ENCODE peak calls at places on chromosomes 2 and 18, in six cellular contexts. P, H, E, M, J and F are unnamed samples.

GRCh38 chr2:81658227-81658626 is 1353.7 kb upstream of the LRRTM1 start:
- DNase-seq in P (peak), H (no peak), E (no peak), M (no peak), J (peak), F (no peak)

GRCh38 chr18:48790869-48791635 is 159.7 kb downstream of the SMAD7 start:
- DNase-seq in P (no peak), H (peak), E (no peak), M (no peak), J (no peak), F (peak)

GRCh38 chr18:28114472-28114871 is 62.5 kb downstream of the CDH2 start:
- DNase-seq in P (peak), H (no peak), E (no peak), M (no peak), J (peak), F (no peak)

GRCh38 chr18:35117951-35118411 is 76.8 kb downstream of the MAPRE2 start:
- DNase-seq in P (no peak), H (no peak), E (no peak), M (no peak), J (no peak), F (no peak)

GRCh38 chr2:23600336-23600735 is 215.4 kb downstream of the KLHL29 start:
- DNase-seq in P (no peak), H (peak), E (no peak), M (no peak), J (no peak), F (no peak)

GRCh38 chr2:100987536-100987935 is 14.6 kb upstream of the RPL31 start:
- DNase-seq in P (no peak), H (no peak), E (no peak), M (no peak), J (no peak), F (no peak)

GRCh38 chr2:1612391-1613077 is 131.8 kb downstream of the PXDN start:
- DNase-seq in P (no peak), H (peak), E (no peak), M (no peak), J (no peak), F (no peak)

GRCh38 chr18:38367473-38367872 is 801.9 kb upstream of the CELF4 start:
- DNase-seq in P (no peak), H (no peak), E (no peak), M (no peak), J (no peak), F (no peak)

GRCh38 chr2:174438146-174438886 is 42.8 kb downstream of the SCRN3 start:
- DNase-seq in P (no peak), H (no peak), E (no peak), M (no peak), J (no peak), F (no peak)

GRCh38 chr2:156784034-156784433 is 347.9 kb downstream of the GPD2 start:
- DNase-seq in P (no peak), H (no peak), E (no peak), M (no peak), J (no peak), F (peak)

GRCh38 chr2:211144974-211145373 is 588.6 kb downstream of the CPS1 start:
- DNase-seq in P (no peak), H (no peak), E (no peak), M (no peak), J (no peak), F (no peak)

GRCh38 chr2:62774555-62775366 is 69.2 kb downstream of the EHBP1 start:
- DNase-seq in P (peak), H (no peak), E (no peak), M (no peak), J (peak), F (no peak)

GRCh38 chr2:42337846-42338566 is 23.0 kb downstream of the COX7A2L start:
- DNase-seq in P (no peak), H (no peak), E (no peak), M (no peak), J (no peak), F (no peak)

GRCh38 chr2:234421-234820 is 29.4 kb downstream of the SH3YL1 start:
- DNase-seq in P (no peak), H (no peak), E (no peak), M (no peak), J (no peak), F (no peak)

GRCh38 chr2:227665189-227665940 is 1.2 kb upstream of the SCYGR5 start:
- DNase-seq in P (no peak), H (no peak), E (no peak), M (no peak), J (no peak), F (no peak)

GRCh38 chr2:223846524-223846923 is 9.1 kb upstream of the AP1S3 start:
- DNase-seq in P (peak), H (no peak), E (no peak), M (no peak), J (peak), F (no peak)

GRCh38 chr18:32922951-32923430 is 150.2 kb upstream of the KLHL14 start:
- DNase-seq in P (no peak), H (no peak), E (no peak), M (no peak), J (no peak), F (no peak)

GRCh38 chr18:74328196-74328595 is 12.6 kb downstream of the C18orf63 start:
- DNase-seq in P (no peak), H (no peak), E (no peak), M (no peak), J (no peak), F (no peak)

GRCh38 chr18:74329688-74330205 is 14.1 kb downstream of the C18orf63 start:
- DNase-seq in P (no peak), H (no peak), E (no peak), M (no peak), J (no peak), F (no peak)

GRCh38 chr18:74333091-74333490 is 17.5 kb downstream of the C18orf63 start:
- DNase-seq in P (no peak), H (no peak), E (no peak), M (no peak), J (no peak), F (no peak)

GRCh38 chr18:74334242-74334893 is 18.7 kb downstream of the C18orf63 start:
- DNase-seq in P (no peak), H (no peak), E (no peak), M (no peak), J (no peak), F (no peak)

DNA sequence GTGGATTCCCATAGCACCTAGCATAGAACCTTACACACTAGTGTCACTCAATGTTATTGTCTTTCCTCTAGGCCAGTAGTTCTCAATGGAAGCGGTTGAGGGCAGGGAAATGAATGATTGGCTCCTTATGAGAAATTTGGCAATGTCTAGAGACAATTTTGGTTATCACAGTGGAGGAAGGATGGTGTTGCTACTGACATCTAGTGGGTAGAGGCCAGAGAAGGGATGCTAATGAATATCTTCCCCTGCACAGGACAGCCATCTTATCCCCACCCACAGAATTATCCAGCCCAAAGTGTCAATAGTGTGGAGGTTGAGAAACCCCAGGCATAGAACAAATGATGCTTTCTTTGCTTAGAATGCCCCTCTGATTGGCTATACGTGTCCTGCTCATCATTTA is 15.8 kb downstream of the C18orf63 start:
- DNase-seq in P (peak), H (no peak), E (no peak), M (no peak), J (peak), F (no peak)
- TF ChIP-seq CTCF in P (peak), H (peak), E (peak), M (peak), J (peak), F (no peak)

GRCh38 chr18:50791599-50792438 is 28.0 kb downstream of the MRO start:
- DNase-seq in P (no peak), H (no peak), E (no peak), M (no peak), J (no peak), F (no peak)
- TF ChIP-seq CTCF in P (no peak), H (no peak), E (no peak), M (peak), J (no peak), F (no peak)

GRCh38 chr18:74395006-74395405 is 62.1 kb downstream of the DIPK1C start:
- DNase-seq in P (no peak), H (no peak), E (no peak), M (no peak), J (no peak), F (no peak)
- TF ChIP-seq CTCF in P (no peak), H (no peak), E (no peak), M (no peak), J (no peak), F (no peak)

GRCh38 chr2:149388120-149388816 is 57.9 kb downstream of the LYPD6 start:
- DNase-seq in P (no peak), H (no peak), E (no peak), M (peak), J (no peak), F (no peak)

GRCh38 chr2:149389506-149390167 is 59.2 kb downstream of the LYPD6 start:
- DNase-seq in P (no peak), H (no peak), E (no peak), M (no peak), J (no peak), F (no peak)

GRCh38 chr2:149383340-149383739 is 53.0 kb downstream of the LYPD6 start:
- DNase-seq in P (peak), H (no peak), E (no peak), M (no peak), J (no peak), F (no peak)

DNA sequence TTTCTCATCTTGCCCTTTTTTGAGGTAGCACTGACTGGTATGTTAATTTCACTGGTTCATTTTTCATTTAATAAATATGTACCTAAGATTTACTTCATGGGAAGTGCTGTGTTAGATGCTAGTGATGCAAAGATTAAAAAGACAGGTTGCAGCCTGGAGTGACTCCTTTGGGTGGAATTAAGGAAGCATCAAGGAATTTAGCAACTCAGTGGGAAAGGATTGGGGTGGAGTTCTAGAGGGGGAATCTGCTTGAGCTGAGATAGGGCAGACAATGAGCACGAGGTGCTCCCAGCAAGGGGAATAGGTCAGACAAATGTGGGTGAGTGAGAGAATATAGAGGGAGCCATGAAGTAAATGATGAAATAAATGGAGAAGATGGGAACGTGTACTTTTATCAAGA is 57.0 kb downstream of the LYPD6 start:
- DNase-seq in P (no peak), H (no peak), E (no peak), M (no peak), J (no peak), F (no peak)
- TF ChIP-seq CTCF in P (no peak), H (no peak), E (no peak), M (no peak), J (no peak), F (no peak)

DNA sequence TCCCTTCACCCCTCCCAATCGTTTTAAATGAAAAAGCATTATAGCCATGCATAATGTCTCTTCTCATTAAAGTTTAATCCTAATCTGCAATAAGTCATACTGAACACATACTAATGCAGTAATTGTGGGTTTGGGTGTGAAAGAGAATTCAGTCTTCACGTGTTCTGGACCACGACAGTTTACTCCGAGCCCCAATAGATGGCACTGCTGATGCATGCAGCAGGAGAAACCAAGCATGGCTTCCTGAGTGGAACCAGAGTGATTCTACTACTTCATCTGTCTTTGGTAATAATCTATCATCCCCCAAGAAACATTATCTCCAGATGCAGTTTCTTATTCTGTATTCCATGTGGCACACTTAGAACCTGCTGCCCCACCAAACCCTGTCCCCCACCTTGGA is 47.0 kb upstream of the LAMA1 start:
- DNase-seq in P (peak), H (no peak), E (no peak), M (no peak), J (peak), F (no peak)
- TF ChIP-seq CTCF in P (peak), H (no peak), E (peak), M (peak), J (no peak), F (no peak)